ENCODE peak calls at places on chromosomes 3 and 15, in ten cellular contexts. L is heart right ventricle, N is mucosa of descending colon, K is RWPE2, E is mammary epithelial cell, U is PC-3, C is NB4, O is Peyer's patch, J is brain microvascular endothelial cell, G is BJ. X is an unnamed sample.

GRCh38 chr15:81337713-81338157 is 13.8 kb upstream of the STARD5 start:
- DNase-seq in L (no peak), N (no peak), K (no peak), E (no peak), U (no peak), C (no peak), O (no peak), J (peak), G (no peak), X (no peak)

GRCh38 chr3:117003501-117003900 is 293.9 kb downstream of the TUSC7 start:
- DNase-seq in L (no peak), N (no peak), K (no peak), E (no peak), U (no peak), C (no peak), O (no peak), J (no peak), G (no peak), X (no peak)

GRCh38 chr15:80887148-80887547 is 102.5 kb downstream of the MESD start:
- DNase-seq in L (no peak), N (no peak), K (no peak), E (no peak), U (peak), C (no peak), O (no peak), J (no peak), G (no peak), X (no peak)

GRCh38 chr3:129005526-129006303 is 4.6 kb downstream of the EFCC1 start:
- DNase-seq in L (no peak), N (peak), K (no peak), E (no peak), U (no peak), C (peak), O (no peak), J (no peak), G (no peak), X (no peak)

GRCh38 chr3:177282028-177282655 is 84.9 kb upstream of the TBL1XR1 start:
- DNase-seq in L (no peak), N (no peak), K (no peak), E (no peak), U (no peak), C (no peak), O (no peak), J (no peak), G (no peak), X (no peak)

GRCh38 chr3:46261926-46262594 is 19.8 kb downstream of the CCR3 start:
- DNase-seq in L (no peak), N (no peak), K (no peak), E (no peak), U (no peak), C (no peak), O (no peak), J (no peak), G (no peak), X (no peak)

GRCh38 chr3:87488725-87489124 is 212.3 kb upstream of the POU1F1 start:
- DNase-seq in L (no peak), N (no peak), K (no peak), E (no peak), U (no peak), C (no peak), O (no peak), J (no peak), G (no peak), X (no peak)

GRCh38 chr3:160921020-160921635 is 165.1 kb downstream of the PPM1L start:
- DNase-seq in L (peak), N (peak), K (no peak), E (peak), U (peak), C (peak), O (no peak), J (peak), G (no peak), X (no peak)

GRCh38 chr3:96416549-96417255 is 397.7 kb upstream of the EPHA6 start:
- DNase-seq in L (no peak), N (no peak), K (no peak), E (no peak), U (no peak), C (no peak), O (no peak), J (no peak), G (no peak), X (no peak)

DNA sequence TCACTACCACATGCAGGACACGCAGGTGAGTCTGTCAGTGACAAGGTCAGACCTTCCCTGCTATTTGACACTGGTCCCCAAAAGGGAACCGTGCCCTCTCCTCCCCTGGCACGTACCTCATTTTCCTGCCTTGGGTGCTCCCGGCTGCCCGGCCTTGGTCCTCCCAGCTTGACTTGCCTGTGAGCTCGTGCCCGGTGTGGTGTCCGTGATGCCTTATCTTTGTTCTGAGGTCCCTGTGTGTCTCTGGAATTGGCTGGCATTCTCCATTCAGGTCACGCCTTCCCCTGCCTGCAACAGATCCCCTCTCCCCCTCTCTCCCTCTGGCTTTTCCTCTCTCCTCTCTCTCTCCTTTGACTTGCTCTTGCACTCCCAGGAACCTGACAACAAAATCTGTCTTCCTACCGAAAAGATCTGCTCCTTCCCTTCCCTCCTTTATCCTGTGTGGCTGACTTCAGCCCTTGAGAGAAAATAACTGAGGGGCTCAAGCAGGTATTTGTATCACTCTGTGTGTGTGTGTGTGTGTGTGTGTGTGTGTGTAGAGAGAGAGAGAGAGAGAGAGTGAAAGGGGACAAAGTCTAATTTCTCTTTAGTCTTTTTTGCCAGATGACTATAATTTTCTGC is at the start of gene MASP1:
- DNase-seq in L (peak), N (no peak), K (no peak), E (no peak), U (no peak), C (no peak), O (no peak), J (peak), G (no peak), X (no peak)
- H3K4me3 ChIP-seq in L (peak), N (no peak), K (no peak), E (no peak), U (no peak), C (no peak), O (no peak), J (no peak), G (peak), X (no peak)

GRCh38 chr15:69974321-69974720 is 123.4 kb downstream of the TLE3 start:
- DNase-seq in L (no peak), N (no peak), K (no peak), E (no peak), U (no peak), C (no peak), O (no peak), J (no peak), G (no peak), X (no peak)
- TF ChIP-seq CTCF in L (no peak), N (no peak), K (no peak), E (no peak), U (no peak), C (no peak), O (no peak), J (no peak), G (no peak), X (no peak)

GRCh38 chr3:158732856-158733200 is 571 bp upstream of the RARRES1 start:
- DNase-seq in L (no peak), N (no peak), K (no peak), E (no peak), U (no peak), C (no peak), O (no peak), J (no peak), G (no peak), X (no peak)

GRCh38 chr3:158731525-158731924 is 732 bp downstream of the RARRES1 start:
- DNase-seq in L (no peak), N (no peak), K (no peak), E (no peak), U (no peak), C (no peak), O (no peak), J (no peak), G (no peak), X (no peak)

GRCh38 chr3:158735296-158736033 is 3.2 kb upstream of the RARRES1 start:
- DNase-seq in L (no peak), N (no peak), K (no peak), E (no peak), U (no peak), C (no peak), O (no peak), J (no peak), G (no peak), X (no peak)

GRCh38 chr3:158728851-158729250 is 3.4 kb downstream of the RARRES1 start:
- DNase-seq in L (no peak), N (no peak), K (no peak), E (no peak), U (no peak), C (no peak), O (no peak), J (no peak), G (no peak), X (no peak)

DNA sequence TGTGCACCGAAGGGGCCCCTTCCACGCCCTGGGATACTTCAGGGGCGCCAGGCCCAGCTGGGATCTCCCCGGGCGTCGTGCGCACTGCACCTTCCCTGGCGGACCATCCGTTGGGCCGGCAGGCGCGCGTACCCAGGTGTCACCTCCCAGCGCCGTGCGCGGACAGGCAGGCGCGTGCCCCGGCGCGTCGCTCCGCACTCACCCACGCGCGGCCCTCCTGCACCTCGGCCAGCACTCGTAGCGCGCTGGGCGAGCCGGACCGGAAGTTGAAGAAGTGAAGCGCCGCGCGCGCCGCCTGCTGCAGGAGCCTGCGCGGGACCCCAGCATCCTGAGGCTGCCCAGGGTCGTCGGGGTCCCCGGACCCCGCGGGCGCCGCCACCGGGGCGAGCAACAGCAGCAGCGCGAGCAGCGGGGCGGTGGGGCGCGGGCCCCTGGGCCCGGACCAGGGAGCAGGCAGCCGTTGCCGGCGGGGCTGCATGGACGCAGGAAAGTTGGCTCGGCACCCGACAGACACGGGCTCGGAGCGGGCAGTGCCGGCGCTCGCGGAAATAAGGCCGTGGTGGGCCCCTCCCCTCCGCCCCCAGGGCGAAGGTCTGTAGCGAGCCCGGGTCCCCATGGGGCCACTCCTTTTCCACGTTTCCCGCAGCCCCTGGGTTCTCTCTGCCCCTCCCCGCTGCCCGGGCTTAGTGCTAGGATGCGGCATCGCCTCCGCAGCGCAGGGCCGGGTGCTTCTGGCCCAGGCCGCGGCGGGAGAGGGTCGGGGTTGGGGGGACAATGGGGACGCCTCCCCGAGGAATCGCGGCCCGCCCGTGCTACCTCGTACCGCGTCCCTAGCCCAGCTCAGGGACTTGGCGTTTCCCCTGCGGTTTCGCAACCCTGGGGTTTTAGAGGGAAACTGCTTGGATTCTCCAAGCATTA is at the start of gene RARRES1:
- DNase-seq in L (peak), N (peak), K (no peak), E (peak), U (no peak), C (no peak), O (peak), J (peak), G (no peak), X (no peak)
- H3K4me3 ChIP-seq in L (peak), N (peak), K (peak), E (peak), U (no peak), C (no peak), O (peak), J (peak), G (peak), X (peak)

GRCh38 chr15:74295800-74296199 is 59.7 kb downstream of the CCDC33 start:
- DNase-seq in L (no peak), N (no peak), K (no peak), E (no peak), U (no peak), C (peak), O (no peak), J (no peak), G (no peak), X (no peak)
- TF ChIP-seq CTCF in L (no peak), N (no peak), K (no peak), E (no peak), U (no peak), C (peak), O (no peak), J (no peak), G (no peak), X (no peak)

X was measured in kidney epithelial cell.